ENCODE peak calls at places on chromosomes 12 and 14, in four cellular contexts. T is PC-3, L is upper lobe of right lung, H is GM12864. P is an unnamed sample.

GRCh38 chr12:1422604-1423315 is 171.6 kb downstream of the FBXL14 start:
- DNase-seq in T (no peak), H (peak; percentile 64), L (no peak), P (no peak)

GRCh38 chr12:103840881-103841689 is at the start of gene NT5DC3:
- DNase-seq in T (peak; percentile 89), H (peak; percentile 35), L (peak; percentile 91), P (peak; percentile 85)

GRCh38 chr14:69138189-69138535 is 14.8 kb downstream of the DCAF5 start:
- DNase-seq in T (no peak), H (no peak), L (no peak), P (no peak)

GRCh38 chr14:92690171-92691011 is 58.0 kb downstream of the LGMN start:
- DNase-seq in T (peak; percentile 83), L (peak; percentile 67), H (no peak), P (no peak)

GRCh38 chr12:131607658-131608447 is 103.0 kb upstream of the SFSWAP start:
- DNase-seq in T (no peak), L (no peak), H (peak; percentile 64), P (no peak)

GRCh38 chr14:70909788-70910614 is 2.7 kb downstream of the PCNX1 start:
- DNase-seq in T (peak; percentile 22), L (no peak), H (no peak), P (no peak)

GRCh38 chr14:68780358-68781160 is 12.3 kb downstream of the ZFP36L1 start:
- DNase-seq in T (peak; percentile 43), L (peak; percentile 69), H (no peak), P (peak; percentile 81)

GRCh38 chr14:99531221-99532096 is 50.2 kb downstream of the CCNK start:
- DNase-seq in L (no peak), T (no peak), H (no peak), P (no peak)

GRCh38 chr14:60670994-60671393 is 21.7 kb upstream of the SIX1 start:
- DNase-seq in L (no peak), T (no peak), H (no peak), P (no peak)

GRCh38 chr12:13024151-13024946 is 19.8 kb upstream of the FAM234B start:
- DNase-seq in L (no peak), T (no peak), H (no peak), P (no peak)

GRCh38 chr12:24560192-24560591 is 388.7 kb downstream of the BCAT1 start:
- DNase-seq in L (no peak), T (no peak), H (no peak), P (no peak)

DNA sequence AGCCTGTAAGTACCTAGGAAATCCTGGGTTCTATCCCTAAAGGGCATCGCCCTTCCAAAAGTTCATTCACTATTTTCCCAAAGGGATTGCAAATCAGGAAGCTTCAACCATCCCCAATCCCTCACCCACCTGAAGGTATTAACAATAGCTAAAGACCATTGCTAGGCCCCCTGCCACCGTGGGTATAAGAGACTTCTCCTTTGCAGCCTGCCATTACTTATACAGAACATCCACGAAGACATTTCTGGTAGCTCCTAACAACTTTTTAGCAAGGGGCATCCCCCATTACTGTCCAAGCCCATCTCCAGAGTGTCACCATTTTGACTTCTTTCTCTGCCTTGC is 384 bp upstream of the SMUG1 start:
- DNase-seq in H (no peak), L (no peak), T (no peak), P (no peak)
- H3K4me3 ChIP-seq in H (peak overlapping the region; percentile 24), L (peak overlapping the region; percentile 90), T (peak overlapping the region; percentile 57), P (peak overlapping the region; percentile 74)

GRCh38 chr12:116708826-116709756 is 28.8 kb downstream of the SPRING1 start:
- DNase-seq in H (no peak), T (peak; percentile 86), L (no peak), P (no peak)
- TF ChIP-seq CTCF in H (peak; percentile 71), T (peak; percentile 92), L (peak; percentile 66), P (no peak)

DNA sequence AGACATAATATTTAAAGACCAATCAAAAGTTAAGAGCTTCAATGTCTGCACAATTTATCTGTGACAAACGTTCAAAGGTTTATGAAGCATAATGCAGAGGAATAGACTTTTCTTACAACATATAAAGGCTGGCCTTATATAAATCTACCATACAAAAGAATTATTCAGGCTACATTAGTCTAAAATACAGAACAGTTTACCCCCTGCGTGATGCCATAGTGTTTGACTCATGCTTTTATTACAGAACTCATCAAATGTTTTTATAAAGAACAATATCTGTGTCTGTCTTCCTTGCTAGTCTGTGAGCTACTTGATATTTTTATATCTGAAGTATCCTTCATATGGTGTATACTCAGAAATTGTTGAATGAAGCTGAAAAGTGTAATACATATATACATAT is 1084.5 kb upstream of the FLRT2 start:
- DNase-seq in T (no peak), H (no peak), L (no peak), P (no peak)
- H3K4me3 ChIP-seq in T (no peak overlapping the region), H (no peak overlapping the region), L (no peak overlapping the region), P (no peak overlapping the region)

GRCh38 chr14:75627406-75627805 is 33.3 kb downstream of the ERG28 start:
- DNase-seq in L (no peak), T (no peak), H (no peak), P (no peak)
- TF ChIP-seq CTCF in L (no peak), T (no peak), H (no peak), P (no peak)

DNA sequence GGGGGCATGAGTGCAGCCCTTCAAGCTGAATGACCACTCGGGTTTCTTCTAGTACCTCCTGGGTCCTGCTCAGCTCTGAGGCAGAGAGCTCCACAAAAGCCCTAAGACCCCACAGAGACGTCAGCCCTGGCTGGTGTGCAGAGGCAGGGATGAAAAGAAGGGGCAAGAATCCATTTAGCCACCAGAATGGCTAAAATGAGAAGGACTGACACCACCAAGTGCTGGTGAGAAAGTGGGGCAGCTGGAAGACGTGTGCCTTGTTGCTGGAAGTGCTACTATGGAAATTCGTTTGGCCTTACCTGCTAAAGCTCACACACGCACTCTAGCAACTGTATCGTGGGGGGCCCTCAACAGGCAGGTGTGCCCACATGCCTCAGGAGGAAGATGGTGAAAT is 26.7 kb downstream of the RILPL1 start:
- DNase-seq in T (no peak), L (no peak), H (no peak), P (no peak)
- H3K4me3 ChIP-seq in T (no peak overlapping the region), L (no peak overlapping the region), H (no peak overlapping the region), P (no peak overlapping the region)

DNA sequence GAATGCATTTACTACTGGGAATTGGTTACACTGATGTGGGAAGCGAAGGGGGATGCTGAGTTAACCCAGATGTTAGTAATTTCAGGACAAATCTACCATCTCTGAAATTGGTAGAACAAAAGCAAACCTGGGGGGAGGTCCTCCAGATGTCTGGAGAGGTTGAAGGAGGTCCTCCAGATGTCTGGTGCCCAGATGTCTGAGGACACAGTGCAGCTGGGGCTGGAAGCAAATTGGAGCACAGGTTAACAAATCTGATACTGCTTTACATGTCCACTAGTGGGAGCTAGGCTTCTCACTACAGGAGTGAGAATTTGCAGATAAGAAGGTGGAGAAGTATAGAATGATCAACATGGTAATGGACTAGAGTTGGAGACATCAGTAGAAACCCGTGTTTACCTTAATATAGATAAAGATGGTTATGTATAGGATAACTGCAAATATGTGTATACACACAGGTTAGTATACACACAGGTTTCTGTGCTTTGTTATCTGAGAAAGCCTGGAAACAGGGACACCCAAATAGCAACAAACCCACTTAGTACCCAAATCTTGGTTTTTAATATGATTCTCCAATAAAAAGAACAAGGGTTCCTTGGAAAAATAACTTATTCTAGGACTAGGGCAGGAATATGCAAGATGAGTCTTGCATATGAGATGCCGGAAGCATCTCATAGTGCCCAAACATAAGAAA is 162.5 kb downstream of the C12orf50 start:
- DNase-seq in H (no peak), L (no peak), T (peak; percentile 55), P (no peak)
- TF ChIP-seq CTCF in H (peak; percentile 57), L (peak; percentile 20), T (peak; percentile 75), P (no peak)

GRCh38 chr12:53726946-53727309 is 324 bp downstream of the CALCOCO1 start:
- DNase-seq in T (peak; percentile 17), H (no peak), L (no peak), P (no peak)
- H3K4me3 ChIP-seq in T (peak overlapping the region; percentile 77), H (peak overlapping the region; percentile 70), L (peak overlapping the region; percentile 89), P (peak overlapping the region; percentile 89)

GRCh38 chr12:62983594-62983993 is 48.6 kb upstream of the PPM1H start:
- DNase-seq in T (peak; percentile 39), H (no peak), L (no peak), P (no peak)
- TF ChIP-seq CTCF in T (peak; percentile 56), H (peak; percentile 26), L (no peak), P (no peak)

P was measured in coronary artery.